ENCODE peak calls at places on chromosomes 1 and 21, in four cellular contexts. U is naive thymus-derived CD4-positive, alpha-beta T cell; M is heart right ventricle; V is cardiac muscle cell. Y is an unnamed sample.

GRCh38 chr1:54371038-54371935 is 34.9 kb downstream of the SSBP3 start:
- DNase-seq in M (no peak), U (no peak), V (no peak), Y (no peak)

GRCh38 chr1:55015731-55016620 is 17.2 kb downstream of the BSND start:
- DNase-seq in U (no peak), M (no peak), V (no peak), Y (no peak)

GRCh38 chr1:31752952-31753351 is 11.2 kb downstream of the ADGRB2 start:
- DNase-seq in V (no peak), U (no peak), M (no peak), Y (no peak)

GRCh38 chr1:158011714-158012113 is 18.3 kb downstream of the KIRREL1 start:
- DNase-seq in V (no peak), U (no peak), M (no peak), Y (no peak)

GRCh38 chr1:240414237-240414636 is 197.7 kb downstream of the GREM2 start:
- DNase-seq in M (no peak), V (no peak), U (no peak), Y (no peak)

GRCh38 chr1:83060216-83060615 is 938.7 kb downstream of the TTLL7 start:
- DNase-seq in M (no peak), U (no peak), V (peak), Y (no peak)

GRCh38 chr1:22508991-22509390 is 54.3 kb upstream of the EPHA8 start:
- DNase-seq in M (no peak), V (no peak), U (no peak), Y (no peak)

GRCh38 chr21:29342394-29342957 is 43.8 kb downstream of the BACH1 start:
- DNase-seq in M (peak), U (no peak), V (no peak), Y (peak)

GRCh38 chr1:244349103-244349531 is 102.6 kb downstream of the ADSS2 start:
- DNase-seq in M (no peak), U (no peak), V (no peak), Y (no peak)

GRCh38 chr1:50747394-50747793 is 212.7 kb downstream of the FAF1 start:
- DNase-seq in M (no peak), U (no peak), V (no peak), Y (no peak)
- H3K4me3 ChIP-seq in M (no peak), U (no peak), V (no peak), Y (no peak)

GRCh38 chr21:25506268-25506667 is 101.0 kb downstream of the MRPL39 start:
- DNase-seq in U (no peak), M (no peak), V (no peak), Y (no peak)
- H3K27ac ChIP-seq in U (no peak), M (no peak), V (no peak), Y (no peak)

DNA sequence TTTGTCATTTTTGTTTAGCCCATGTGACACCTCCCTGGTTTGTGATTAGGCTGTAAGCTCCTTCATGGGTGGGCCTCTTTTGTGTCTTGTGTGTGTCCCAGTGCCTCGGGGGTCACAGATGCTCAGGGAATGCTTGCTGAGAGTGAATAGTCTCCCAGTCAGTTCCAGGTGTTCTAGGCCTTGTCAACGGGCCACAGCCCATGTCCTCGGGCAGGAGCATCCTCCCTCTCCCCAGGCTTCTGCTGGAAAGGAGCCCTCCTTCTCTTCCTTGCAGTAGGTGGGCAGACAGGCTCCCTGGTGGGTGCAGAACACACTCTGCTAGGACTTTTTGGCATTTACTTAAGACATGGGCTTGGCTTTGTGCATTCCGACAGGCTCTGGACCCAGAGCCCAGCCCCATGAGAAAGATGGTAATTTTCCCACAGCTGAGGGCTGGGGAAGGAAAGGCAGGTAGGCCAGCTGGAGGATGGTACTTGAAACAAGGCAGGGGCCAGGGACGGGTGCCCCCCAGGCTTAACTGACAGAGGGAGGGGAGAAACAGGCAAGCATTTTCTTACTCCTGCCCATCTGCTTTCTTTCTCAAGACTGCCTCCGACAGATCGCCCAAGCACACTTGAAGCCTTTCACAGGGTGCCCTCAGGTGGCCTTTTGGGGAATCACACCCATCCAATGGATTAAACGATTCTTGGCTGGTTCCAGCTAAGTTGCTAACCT is 7.1 kb upstream of the CPLANE2 start:
- DNase-seq in M (peak), U (peak), V (peak), Y (peak)
- H3K4me3 ChIP-seq in M (no peak), U (no peak), V (no peak), Y (no peak)

GRCh38 chr1:26282694-26283019 is 2.8 kb downstream of the SH3BGRL3 start:
- DNase-seq in U (no peak), V (no peak), M (no peak), Y (no peak)

GRCh38 chr1:26280333-26281042 is 602 bp downstream of the SH3BGRL3 start:
- DNase-seq in M (no peak), V (no peak), U (no peak), Y (peak)

GRCh38 chr1:26281091-26281958 is 1.4 kb downstream of the SH3BGRL3 start:
- DNase-seq in U (no peak), V (no peak), M (no peak), Y (no peak)

GRCh38 chr1:26283226-26283853 is 3.5 kb downstream of the SH3BGRL3 start:
- DNase-seq in U (no peak), V (no peak), M (no peak), Y (no peak)

DNA sequence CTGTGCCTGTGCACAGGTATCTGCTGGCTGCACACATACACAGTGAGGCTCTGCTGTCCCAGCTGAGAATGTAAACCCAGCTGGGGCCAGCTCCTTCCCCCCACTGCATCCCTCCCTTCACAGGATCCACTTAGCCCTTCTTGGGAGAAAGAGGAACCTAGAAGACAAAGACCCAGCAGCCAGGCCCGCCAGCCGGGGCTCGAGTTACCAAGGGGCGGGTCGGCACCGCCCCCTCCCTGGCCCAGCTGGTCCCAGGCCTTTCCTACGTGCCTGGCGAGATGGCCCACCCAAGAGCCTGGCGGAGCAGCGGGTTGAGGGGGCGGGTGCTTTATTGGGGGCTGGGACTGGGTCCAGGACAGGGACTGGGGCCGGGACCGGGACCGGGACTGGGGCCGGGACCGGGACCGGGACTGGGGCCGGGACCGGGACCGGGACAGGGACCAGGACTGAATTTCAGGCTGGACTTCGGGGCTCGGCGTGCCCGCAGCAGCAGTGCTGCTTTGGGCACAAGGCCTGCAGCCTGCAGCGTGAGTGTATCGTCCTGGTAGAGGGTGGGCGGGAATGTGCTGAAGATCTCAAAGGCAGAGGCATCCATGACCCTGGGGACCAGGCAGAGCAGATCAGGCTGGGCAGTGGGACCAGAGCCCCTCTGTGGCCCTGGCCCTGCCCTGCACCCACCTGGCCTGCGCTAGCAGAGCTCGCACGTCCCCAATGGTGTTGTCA is 2.2 kb downstream of the SH3BGRL3 start:
- DNase-seq in V (peak), U (no peak), M (no peak), Y (peak)
- H3K27ac ChIP-seq in V (peak), U (peak), M (peak), Y (no peak)

DNA sequence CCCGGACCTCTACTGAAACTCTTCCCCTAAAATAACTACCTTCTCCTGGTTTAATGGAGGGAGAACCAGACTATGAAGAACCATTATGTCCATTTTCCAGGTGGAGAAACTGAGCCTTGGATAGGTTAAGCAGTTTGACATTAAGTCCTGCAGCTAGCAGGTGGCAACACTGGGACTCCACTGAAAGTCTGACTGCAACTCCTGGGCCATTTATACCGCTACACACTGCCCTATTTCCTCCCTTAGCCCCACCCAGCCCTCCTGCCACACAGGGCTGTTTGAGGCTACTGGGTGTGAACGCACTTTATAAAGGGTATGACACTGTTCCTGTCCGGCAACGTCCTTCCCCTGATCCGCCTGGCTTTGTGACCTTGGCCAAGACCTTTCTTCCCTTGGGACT is 511 bp upstream of the INPP5B start:
- DNase-seq in M (no peak), U (no peak), V (no peak), Y (no peak)
- H3K4me3 ChIP-seq in M (peak), U (peak), V (no peak), Y (peak)